ENCODE peak calls at places on chromosomes 1 and 21, in six cellular contexts. One of them, this sample, is unnamed.
A peak's percentile ranks its signal among the peaks of the same experiment; 100 is the strongest.

GRCh38 chr1:186813420-186813819 is 15.3 kb upstream of the PLA2G4A start:
- DNase-seq in osteocyte: no peak
- DNase-seq in breast epithelium: no peak
- DNase-seq in astrocyte: peak; percentile 57
- DNase-seq in kidney: no peak
- DNase-seq in A549: no peak
- DNase-seq in this sample: no peak

GRCh38 chr1:53615101-53615500 is 123.9 kb downstream of the GLIS1 start:
- DNase-seq in kidney: peak; percentile 18
- DNase-seq in osteocyte: peak; percentile 65
- DNase-seq in A549: no peak
- DNase-seq in astrocyte: no peak
- DNase-seq in breast epithelium: peak; percentile 20
- DNase-seq in this sample: no peak

GRCh38 chr1:201153474-201154388 is 543 bp downstream of the TMEM9 start:
- DNase-seq in osteocyte: no peak
- DNase-seq in astrocyte: peak; percentile 29
- DNase-seq in breast epithelium: no peak
- DNase-seq in kidney: no peak
- DNase-seq in A549: peak; percentile 83
- DNase-seq in this sample: no peak

GRCh38 chr1:68346192-68346808 is 103.5 kb downstream of the RPE65 start:
- DNase-seq in kidney: no peak
- DNase-seq in breast epithelium: no peak
- DNase-seq in astrocyte: no peak
- DNase-seq in osteocyte: no peak
- DNase-seq in A549: peak; percentile 5
- DNase-seq in this sample: no peak

GRCh38 chr1:84888753-84889152 is 4.3 kb downstream of the LPAR3 start:
- DNase-seq in kidney: no peak
- DNase-seq in A549: no peak
- DNase-seq in breast epithelium: no peak
- DNase-seq in astrocyte: no peak
- DNase-seq in osteocyte: no peak
- DNase-seq in this sample: no peak

GRCh38 chr1:169119405-169119804 is 12.9 kb downstream of the ATP1B1 start:
- DNase-seq in kidney: no peak
- DNase-seq in astrocyte: peak; percentile 79
- DNase-seq in A549: peak; percentile 74
- DNase-seq in breast epithelium: no peak
- DNase-seq in osteocyte: no peak
- DNase-seq in this sample: peak; percentile 67

GRCh38 chr1:6007318-6008083 is 15.3 kb upstream of the NPHP4 start:
- DNase-seq in breast epithelium: no peak
- DNase-seq in kidney: peak; percentile 55
- DNase-seq in astrocyte: peak; percentile 13
- DNase-seq in osteocyte: no peak
- DNase-seq in A549: no peak
- DNase-seq in this sample: peak; percentile 45

GRCh38 chr21:32626633-32627196 is 14.5 kb upstream of the CFAP298 start:
- DNase-seq in A549: no peak
- DNase-seq in breast epithelium: no peak
- DNase-seq in astrocyte: peak; percentile 80
- DNase-seq in osteocyte: no peak
- DNase-seq in kidney: no peak
- DNase-seq in this sample: peak; percentile 85

GRCh38 chr1:231612393-231613089 is 14.0 kb upstream of the DISC1 start:
- DNase-seq in kidney: no peak
- DNase-seq in astrocyte: no peak
- DNase-seq in A549: no peak
- DNase-seq in osteocyte: no peak
- DNase-seq in breast epithelium: no peak
- DNase-seq in this sample: no peak

GRCh38 chr1:233909195-233909594 is 4.7 kb downstream of the SLC35F3 start:
- DNase-seq in astrocyte: peak; percentile 95
- DNase-seq in A549: peak; percentile 53
- DNase-seq in kidney: no peak
- DNase-seq in osteocyte: no peak
- DNase-seq in breast epithelium: no peak
- DNase-seq in this sample: no peak

GRCh38 chr1:234114648-234115307 is 210.3 kb downstream of the SLC35F3 start:
- DNase-seq in A549: peak; percentile 52
- DNase-seq in osteocyte: no peak
- DNase-seq in kidney: no peak
- DNase-seq in astrocyte: peak; percentile 32
- DNase-seq in breast epithelium: no peak
- DNase-seq in this sample: peak; percentile 48

GRCh38 chr1:21781971-21782867 is 730 bp downstream of the USP48 start:
- DNase-seq in A549: peak; percentile 10
- DNase-seq in astrocyte: peak; percentile 45
- DNase-seq in osteocyte: no peak
- DNase-seq in breast epithelium: peak; percentile 53
- DNase-seq in kidney: peak; percentile 85
- DNase-seq in this sample: peak; percentile 28

GRCh38 chr1:51427438-51427837 is 91.6 kb downstream of the EPS15 start:
- DNase-seq in breast epithelium: no peak
- DNase-seq in astrocyte: no peak
- DNase-seq in kidney: no peak
- DNase-seq in osteocyte: no peak
- DNase-seq in A549: no peak
- DNase-seq in this sample: no peak

GRCh38 chr1:1250828-1251284 is 4.3 kb upstream of the C1QTNF12 start:
- DNase-seq in A549: no peak
- DNase-seq in astrocyte: no peak
- DNase-seq in osteocyte: no peak
- DNase-seq in breast epithelium: no peak
- DNase-seq in kidney: no peak
- DNase-seq in this sample: no peak

GRCh38 chr1:245991266-245991665 is 515.8 kb downstream of the SMYD3 start:
- DNase-seq in osteocyte: no peak
- DNase-seq in astrocyte: no peak
- DNase-seq in kidney: no peak
- DNase-seq in breast epithelium: no peak
- DNase-seq in A549: no peak
- DNase-seq in this sample: no peak

GRCh38 chr1:230565141-230565540 is 77.1 kb upstream of the COG2 start:
- DNase-seq in kidney: no peak
- DNase-seq in breast epithelium: no peak
- DNase-seq in A549: no peak
- DNase-seq in astrocyte: no peak
- DNase-seq in osteocyte: no peak
- DNase-seq in this sample: no peak

GRCh38 chr1:200153277-200154055 is 126.0 kb downstream of the NR5A2 start:
- DNase-seq in breast epithelium: no peak
- DNase-seq in kidney: no peak
- DNase-seq in osteocyte: no peak
- DNase-seq in A549: no peak
- DNase-seq in astrocyte: no peak
- DNase-seq in this sample: no peak

GRCh38 chr1:115306146-115306545 is 31.9 kb downstream of the NGF start:
- DNase-seq in breast epithelium: no peak
- DNase-seq in kidney: no peak
- DNase-seq in astrocyte: no peak
- DNase-seq in A549: no peak
- DNase-seq in osteocyte: no peak
- DNase-seq in this sample: no peak

GRCh38 chr1:73783367-73783766 is 414.6 kb downstream of the LRRIQ3 start:
- DNase-seq in kidney: no peak
- DNase-seq in A549: no peak
- DNase-seq in astrocyte: no peak
- DNase-seq in osteocyte: no peak
- DNase-seq in breast epithelium: no peak
- DNase-seq in this sample: no peak

GRCh38 chr21:31917108-31917507 is 44.3 kb downstream of the HUNK start:
- DNase-seq in osteocyte: no peak
- DNase-seq in A549: no peak
- DNase-seq in kidney: no peak
- DNase-seq in breast epithelium: no peak
- DNase-seq in astrocyte: no peak
- DNase-seq in this sample: no peak

GRCh38 chr1:41623736-41624135 is 139.3 kb upstream of the EDN2 start:
- DNase-seq in osteocyte: peak; percentile 65
- DNase-seq in A549: no peak
- DNase-seq in astrocyte: no peak
- DNase-seq in kidney: no peak
- DNase-seq in breast epithelium: no peak
- DNase-seq in this sample: no peak

GRCh38 chr1:97581614-97582051 is 339.2 kb downstream of the DPYD start:
- DNase-seq in osteocyte: no peak
- DNase-seq in kidney: no peak
- DNase-seq in breast epithelium: no peak
- DNase-seq in astrocyte: peak; percentile 68
- DNase-seq in A549: no peak
- DNase-seq in this sample: peak; percentile 67

GRCh38 chr1:156500847-156501686 is 492 bp upstream of the MEF2D start:
- DNase-seq in osteocyte: peak; percentile 99
- DNase-seq in A549: peak; percentile 91
- DNase-seq in breast epithelium: peak; percentile 93
- DNase-seq in astrocyte: peak; percentile 92
- DNase-seq in kidney: peak; percentile 99
- DNase-seq in this sample: peak; percentile 91
- TF ChIP-seq CTCF in osteocyte: peak; percentile 55
- TF ChIP-seq CTCF in A549: peak; percentile 55
- TF ChIP-seq CTCF in breast epithelium: peak; percentile 55
- TF ChIP-seq CTCF in astrocyte: peak; percentile 35
- TF ChIP-seq CTCF in kidney: peak; percentile 39
- TF ChIP-seq CTCF in this sample: peak; percentile 76

GRCh38 chr1:7232441-7232840 is 447.2 kb downstream of the CAMTA1 start:
- DNase-seq in osteocyte: peak; percentile 46
- DNase-seq in kidney: no peak
- DNase-seq in astrocyte: no peak
- DNase-seq in breast epithelium: no peak
- DNase-seq in A549: no peak
- DNase-seq in this sample: no peak

GRCh38 chr1:7232936-7233540 is 447.8 kb downstream of the CAMTA1 start:
- DNase-seq in A549: no peak
- DNase-seq in osteocyte: peak; percentile 75
- DNase-seq in kidney: no peak
- DNase-seq in astrocyte: no peak
- DNase-seq in breast epithelium: no peak
- DNase-seq in this sample: no peak

GRCh38 chr1:7233646-7234470 is 448.6 kb downstream of the CAMTA1 start:
- DNase-seq in A549: no peak
- DNase-seq in kidney: no peak
- DNase-seq in osteocyte: peak; percentile 82
- DNase-seq in astrocyte: no peak
- DNase-seq in breast epithelium: no peak
- DNase-seq in this sample: no peak

GRCh38 chr1:7235871-7236472 is 450.7 kb downstream of the CAMTA1 start:
- DNase-seq in A549: no peak
- DNase-seq in astrocyte: no peak
- DNase-seq in kidney: no peak
- DNase-seq in breast epithelium: no peak
- DNase-seq in osteocyte: peak; percentile 71
- DNase-seq in this sample: no peak

GRCh38 chr1:7234471-7234755 is 449.2 kb downstream of the CAMTA1 start:
- DNase-seq in astrocyte: no peak
- DNase-seq in kidney: no peak
- DNase-seq in osteocyte: no peak
- DNase-seq in A549: no peak
- DNase-seq in breast epithelium: no peak
- DNase-seq in this sample: no peak
- TF ChIP-seq CTCF in astrocyte: no peak
- TF ChIP-seq CTCF in kidney: no peak
- TF ChIP-seq CTCF in osteocyte: no peak
- TF ChIP-seq CTCF in A549: no peak
- TF ChIP-seq CTCF in breast epithelium: no peak
- TF ChIP-seq CTCF in this sample: no peak

GRCh38 chr1:43382027-43382771 is 7.4 kb downstream of the MED8 start:
- DNase-seq in osteocyte: no peak
- DNase-seq in A549: no peak
- DNase-seq in astrocyte: no peak
- DNase-seq in breast epithelium: no peak
- DNase-seq in kidney: no peak
- DNase-seq in this sample: no peak

GRCh38 chr1:43381609-43382008 is 8.0 kb downstream of the MED8 start:
- DNase-seq in A549: no peak
- DNase-seq in kidney: no peak
- DNase-seq in osteocyte: no peak
- DNase-seq in breast epithelium: no peak
- DNase-seq in astrocyte: no peak
- DNase-seq in this sample: no peak

GRCh38 chr1:43386676-43387075 is 2.9 kb downstream of the MED8 start:
- DNase-seq in breast epithelium: no peak
- DNase-seq in A549: no peak
- DNase-seq in osteocyte: no peak
- DNase-seq in kidney: no peak
- DNase-seq in astrocyte: no peak
- DNase-seq in this sample: no peak

GRCh38 chr1:43379476-43379875 is 10.1 kb downstream of the MED8 start:
- DNase-seq in A549: no peak
- DNase-seq in osteocyte: no peak
- DNase-seq in astrocyte: no peak
- DNase-seq in breast epithelium: no peak
- DNase-seq in kidney: no peak
- DNase-seq in this sample: no peak

DNA sequence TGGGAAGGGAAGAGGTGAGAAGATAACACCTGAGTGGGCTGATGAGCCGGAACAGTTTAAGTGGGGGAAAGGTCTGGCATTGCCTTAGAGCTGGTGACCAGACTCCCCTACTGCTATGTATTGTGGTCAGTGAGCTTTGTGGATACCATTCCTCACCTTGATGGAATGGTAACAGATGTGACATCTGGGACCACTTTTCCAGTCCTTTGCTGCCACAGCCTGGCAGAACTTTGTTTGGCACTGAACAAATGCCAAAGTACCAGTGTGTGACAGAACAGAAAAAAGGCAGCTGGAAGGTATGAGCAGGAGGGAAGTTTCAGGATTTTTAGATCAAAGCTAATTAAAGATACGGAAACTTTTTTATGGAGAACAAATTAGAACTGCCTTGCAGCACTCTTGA is 6.2 kb downstream of the MED8 start:
- DNase-seq in A549: no peak
- DNase-seq in astrocyte: no peak
- DNase-seq in kidney: no peak
- DNase-seq in breast epithelium: no peak
- DNase-seq in osteocyte: no peak
- DNase-seq in this sample: no peak
- TF ChIP-seq CTCF in A549: peak; percentile 17
- TF ChIP-seq CTCF in astrocyte: no peak
- TF ChIP-seq CTCF in kidney: peak; percentile 34
- TF ChIP-seq CTCF in breast epithelium: peak; percentile 11
- TF ChIP-seq CTCF in osteocyte: peak; percentile 22
- TF ChIP-seq CTCF in this sample: peak; percentile 43

DNA sequence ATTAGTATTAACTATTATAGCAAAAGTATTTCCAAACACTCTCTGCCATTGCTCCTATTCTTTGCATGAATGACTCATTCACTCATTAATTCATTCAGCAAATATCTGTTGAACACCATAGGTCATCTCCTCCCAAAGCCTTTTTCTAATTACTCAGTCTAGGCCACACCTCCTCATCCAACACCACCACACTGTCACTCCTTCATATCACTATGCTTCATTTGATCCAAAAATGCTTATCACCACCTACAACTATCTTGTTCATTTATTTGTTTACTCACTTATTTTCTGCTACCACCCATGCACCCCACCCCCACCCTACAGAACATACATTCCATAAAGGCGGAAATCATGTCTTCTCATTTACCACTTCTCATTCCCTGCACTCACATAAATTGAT is 94.4 kb upstream of the TNFSF4 start:
- DNase-seq in osteocyte: no peak
- DNase-seq in A549: no peak
- DNase-seq in breast epithelium: no peak
- DNase-seq in astrocyte: no peak
- DNase-seq in kidney: no peak
- DNase-seq in this sample: no peak
- TF ChIP-seq CTCF in osteocyte: no peak
- TF ChIP-seq CTCF in A549: no peak
- TF ChIP-seq CTCF in breast epithelium: no peak
- TF ChIP-seq CTCF in astrocyte: no peak
- TF ChIP-seq CTCF in kidney: no peak
- TF ChIP-seq CTCF in this sample: no peak

This sample was measured in HFFc6.